ENCODE peak calls at places on chromosomes 5 and 9, in seven cellular contexts. H, U, L, W, C, Y and K are unnamed samples.

GRCh38 chr9:111525056-111525977 is at the start of gene ZNF483:
- DNase-seq in C (peak; percentile 90), Y (peak; percentile 76), H (peak; percentile 85), L (peak; percentile 78), U (peak; percentile 83), W (peak; percentile 78), K (peak; percentile 78)

GRCh38 chr9:70133253-70134208 is 89.9 kb downstream of the MAMDC2 start:
- DNase-seq in W (no peak), Y (no peak), H (no peak), C (no peak), L (peak; percentile 54), U (no peak), K (no peak)

GRCh38 chr5:16712178-16712577 is 95.4 kb upstream of the RETREG1 start:
- DNase-seq in L (no peak), Y (no peak), W (no peak), U (no peak), H (no peak), C (no peak), K (no peak)

GRCh38 chr9:35675732-35676392 is 2.1 kb downstream of the CA9 start:
- DNase-seq in W (no peak), C (peak; percentile 83), Y (peak; percentile 43), L (peak; percentile 43), H (peak; percentile 55), U (no peak), K (no peak)

GRCh38 chr5:66987949-66988838 is 208.4 kb downstream of the CD180 start:
- DNase-seq in Y (no peak), L (peak; percentile 68), C (no peak), W (no peak), U (peak; percentile 61), H (no peak), K (no peak)

GRCh38 chr9:12162101-12162500 is 531.1 kb upstream of the TYRP1 start:
- DNase-seq in W (no peak), H (no peak), Y (no peak), L (no peak), C (no peak), U (no peak), K (no peak)

GRCh38 chr5:128436825-128437224 is 101.2 kb downstream of the FBN2 start:
- DNase-seq in C (no peak), W (no peak), U (peak; percentile 84), L (peak; percentile 65), Y (no peak), H (no peak), K (no peak)

GRCh38 chr5:891837-892389 is 688 bp downstream of the BRD9 start:
- DNase-seq in C (peak; percentile 75), W (no peak), H (no peak), L (peak; percentile 66), U (peak; percentile 7), Y (no peak), K (no peak)

GRCh38 chr5:120160120-120160895 is 303.8 kb upstream of the PRR16 start:
- DNase-seq in U (peak; percentile 89), C (no peak), L (peak; percentile 86), H (no peak), Y (no peak), W (no peak), K (no peak)

GRCh38 chr9:75642522-75642921 is 248.0 kb upstream of the PCSK5 start:
- DNase-seq in C (no peak), W (no peak), L (no peak), Y (no peak), H (no peak), U (no peak), K (no peak)

GRCh38 chr5:89147026-89147425 is 264.0 kb upstream of the MEF2C start:
- DNase-seq in W (no peak), Y (no peak), H (no peak), C (no peak), L (peak; percentile 62), U (peak; percentile 50), K (no peak)

GRCh38 chr5:14685757-14686156 is 21.2 kb downstream of the OTULIN start:
- DNase-seq in L (peak; percentile 79), W (no peak), Y (peak; percentile 31), U (peak; percentile 79), C (no peak), H (no peak), K (no peak)

GRCh38 chr5:17833336-17833735 is 199.1 kb downstream of the TAF11L14 start:
- DNase-seq in W (no peak), H (no peak), U (no peak), C (no peak), Y (no peak), L (no peak), K (no peak)

GRCh38 chr5:40603378-40603777 is 76.3 kb upstream of the PTGER4 start:
- DNase-seq in Y (no peak), W (no peak), L (peak; percentile 13), C (no peak), H (no peak), U (no peak), K (no peak)

GRCh38 chr9:71681104-71681707 is 87.1 kb downstream of the CEMIP2 start:
- DNase-seq in W (no peak), Y (no peak), H (no peak), L (peak; percentile 79), C (no peak), U (no peak), K (no peak)

GRCh38 chr9:7799234-7799933 is at the start of gene DMAC1:
- DNase-seq in U (peak; percentile 84), Y (peak; percentile 67), H (peak; percentile 87), L (peak; percentile 91), C (peak; percentile 91), W (peak; percentile 72), K (peak; percentile 80)

GRCh38 chr5:143182901-143183820 is 220.3 kb downstream of the NR3C1 start:
- DNase-seq in L (peak; percentile 35), W (no peak), Y (no peak), H (no peak), U (no peak), C (no peak), K (peak; percentile 75)

GRCh38 chr9:79104951-79105350 is 466.8 kb upstream of the TLE4 start:
- DNase-seq in C (no peak), U (no peak), H (no peak), Y (no peak), L (no peak), W (no peak), K (no peak)

GRCh38 chr9:134481762-134482161 is 155.5 kb downstream of the RXRA start:
- DNase-seq in W (no peak), H (peak; percentile 36), C (no peak), U (no peak), Y (no peak), L (no peak), K (no peak)

GRCh38 chr9:126303488-126303887 is 23.1 kb upstream of the MVB12B start:
- DNase-seq in W (no peak), L (no peak), H (no peak), Y (no peak), C (no peak), U (no peak), K (no peak)

GRCh38 chr5:10367586-10367985 is 14.1 kb downstream of the MARCHF6 start:
- DNase-seq in U (no peak), L (peak; percentile 7), Y (no peak), W (no peak), H (no peak), C (no peak), K (no peak)
- H3K27ac ChIP-seq in U (no peak overlapping the region), L (peak overlapping the region; percentile 53), Y (no peak overlapping the region), W (no peak overlapping the region), H (no peak overlapping the region), C (no peak overlapping the region), K (no peak overlapping the region)

DNA sequence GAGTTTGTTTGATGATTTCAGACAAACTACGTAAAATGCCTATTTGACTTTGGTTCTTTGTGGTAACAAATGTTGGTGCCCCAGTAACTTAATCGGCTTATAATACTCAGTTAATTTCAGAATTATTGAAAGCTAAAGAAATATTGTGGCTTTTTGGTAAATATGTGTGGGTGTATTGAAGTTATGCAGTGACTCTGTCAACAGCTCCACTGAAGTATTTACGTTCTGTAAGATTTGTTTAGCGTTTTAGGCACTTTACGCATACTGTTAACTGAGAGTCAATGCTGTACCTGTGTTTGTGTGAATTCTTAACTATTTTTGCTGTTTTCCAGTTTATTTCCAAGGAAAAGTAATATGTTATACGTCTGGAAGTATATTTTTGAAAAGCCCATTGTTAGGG is 2.2 kb downstream of the RAD23B start:
- DNase-seq in W (no peak), H (no peak), L (no peak), C (no peak), Y (no peak), U (no peak), K (no peak)
- H3K27ac ChIP-seq in W (peak overlapping the region; percentile 99), H (peak overlapping the region; percentile 12), L (peak overlapping the region; percentile 89), C (no peak overlapping the region), Y (no peak overlapping the region), U (no peak overlapping the region), K (peak overlapping the region; percentile 99)

GRCh38 chr9:95087659-95088242 is 229.8 kb downstream of the FANCC start:
- DNase-seq in W (peak; percentile 42), U (peak; percentile 32), C (peak; percentile 77), Y (no peak), H (peak; percentile 69), L (peak; percentile 33), K (no peak)

GRCh38 chr9:95090871-95091573 is 226.5 kb downstream of the FANCC start:
- DNase-seq in L (no peak), U (no peak), Y (no peak), W (peak; percentile 39), H (no peak), C (peak; percentile 72), K (no peak)

GRCh38 chr9:95089916-95090791 is 227.4 kb downstream of the FANCC start:
- DNase-seq in Y (no peak), U (no peak), W (peak; percentile 52), H (no peak), L (peak; percentile 34), C (peak; percentile 82), K (no peak)

GRCh38 chr9:95088421-95089161 is 228.9 kb downstream of the FANCC start:
- DNase-seq in U (no peak), W (peak; percentile 40), L (no peak), Y (no peak), C (peak; percentile 75), H (no peak), K (no peak)

GRCh38 chr9:95089257-95089873 is 228.1 kb downstream of the FANCC start:
- DNase-seq in Y (no peak), C (peak; percentile 64), U (no peak), H (no peak), L (no peak), W (peak; percentile 39), K (no peak)
- H3K27ac ChIP-seq in Y (no peak overlapping the region), C (peak overlapping the region; percentile 49), U (no peak overlapping the region), H (peak overlapping the region; percentile 74), L (peak overlapping the region; percentile 86), W (peak overlapping the region; percentile 4), K (peak overlapping the region; percentile 89)

GRCh38 chr5:109413463-109413862 is 3.7 kb upstream of the PJA2 start:
- DNase-seq in H (no peak), W (no peak), C (no peak), Y (no peak), U (no peak), L (peak; percentile 20), K (no peak)
- H3K27ac ChIP-seq in H (no peak overlapping the region), W (peak overlapping the region; percentile 73), C (no peak overlapping the region), Y (no peak overlapping the region), U (no peak overlapping the region), L (no peak overlapping the region), K (peak overlapping the region; percentile 28)

DNA sequence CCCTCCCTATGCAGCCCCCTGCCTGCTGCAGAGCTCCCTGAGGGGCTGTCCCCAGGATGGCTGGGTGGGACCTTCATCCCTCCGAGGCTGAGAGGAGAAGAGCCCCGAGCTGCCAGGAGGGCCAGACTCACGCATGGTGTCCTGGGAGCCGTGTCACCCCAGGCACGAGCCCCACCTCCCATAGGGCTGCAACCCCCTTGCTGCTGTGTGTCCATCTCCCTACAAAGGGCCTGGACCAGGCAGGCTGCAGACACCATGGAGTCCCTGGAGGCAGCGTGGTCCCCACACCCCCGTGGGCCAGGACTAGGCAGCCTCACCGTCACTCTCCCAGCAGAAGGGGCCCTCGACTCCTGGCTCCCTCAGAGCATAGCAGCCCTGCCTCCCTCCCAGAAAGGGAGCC is 11.2 kb upstream of the SEC16A start:
- DNase-seq in C (no peak), W (no peak), L (no peak), U (no peak), Y (no peak), H (no peak), K (no peak)
- H3K27ac ChIP-seq in C (no peak overlapping the region), W (no peak overlapping the region), L (no peak overlapping the region), U (no peak overlapping the region), Y (no peak overlapping the region), H (no peak overlapping the region), K (no peak overlapping the region)